ENCODE peak calls at places on chromosomes 13 and 19, in eight cellular contexts. One of them, this sample, is unnamed.

GRCh38 chr13:91375119-91375729 is 23.2 kb upstream of the GPC5 start:
- DNase-seq in midbrain: no peak
- DNase-seq in memory B cell: no peak
- DNase-seq in HEK293T: peak
- DNase-seq in mucosa of gallbladder: no peak
- DNase-seq in pons: no peak
- DNase-seq in sciatic nerve: no peak
- DNase-seq in activated T-cell treated with anti-CD3 and anti-CD28 coated beads, Interleukin-2, amount 50 U/mL, for 24 hours: no peak
- DNase-seq in this sample: no peak

GRCh38 chr13:79999601-80000000 is 341.3 kb downstream of the SPRY2 start:
- DNase-seq in midbrain: no peak
- DNase-seq in memory B cell: no peak
- DNase-seq in HEK293T: no peak
- DNase-seq in pons: no peak
- DNase-seq in sciatic nerve: no peak
- DNase-seq in activated T-cell treated with anti-CD3 and anti-CD28 coated beads, Interleukin-2, amount 50 U/mL, for 24 hours: no peak
- DNase-seq in mucosa of gallbladder: no peak
- DNase-seq in this sample: no peak

GRCh38 chr19:15161028-15161984 is 39.5 kb downstream of the NOTCH3 start:
- DNase-seq in memory B cell: no peak
- DNase-seq in pons: no peak
- DNase-seq in mucosa of gallbladder: no peak
- DNase-seq in sciatic nerve: no peak
- DNase-seq in HEK293T: peak
- DNase-seq in midbrain: no peak
- DNase-seq in activated T-cell treated with anti-CD3 and anti-CD28 coated beads, Interleukin-2, amount 50 U/mL, for 24 hours: no peak
- DNase-seq in this sample: peak

GRCh38 chr19:18932216-18932841 is 8.7 kb downstream of the HOMER3 start:
- DNase-seq in midbrain: peak
- DNase-seq in activated T-cell treated with anti-CD3 and anti-CD28 coated beads, Interleukin-2, amount 50 U/mL, for 24 hours: peak
- DNase-seq in sciatic nerve: peak
- DNase-seq in memory B cell: peak
- DNase-seq in mucosa of gallbladder: peak
- DNase-seq in pons: peak
- DNase-seq in HEK293T: peak
- DNase-seq in this sample: no peak

GRCh38 chr13:105442040-105442439 is 1093.4 kb downstream of the EFNB2 start:
- DNase-seq in HEK293T: no peak
- DNase-seq in mucosa of gallbladder: no peak
- DNase-seq in sciatic nerve: no peak
- DNase-seq in activated T-cell treated with anti-CD3 and anti-CD28 coated beads, Interleukin-2, amount 50 U/mL, for 24 hours: no peak
- DNase-seq in pons: no peak
- DNase-seq in memory B cell: no peak
- DNase-seq in midbrain: no peak
- DNase-seq in this sample: no peak

GRCh38 chr19:12794936-12795335 is 3.6 kb downstream of the JUNB start:
- DNase-seq in mucosa of gallbladder: no peak
- DNase-seq in HEK293T: no peak
- DNase-seq in sciatic nerve: no peak
- DNase-seq in midbrain: no peak
- DNase-seq in activated T-cell treated with anti-CD3 and anti-CD28 coated beads, Interleukin-2, amount 50 U/mL, for 24 hours: no peak
- DNase-seq in pons: no peak
- DNase-seq in memory B cell: no peak
- DNase-seq in this sample: no peak

GRCh38 chr19:29546583-29547190 is 20.9 kb downstream of the VSTM2B start:
- DNase-seq in pons: no peak
- DNase-seq in sciatic nerve: peak
- DNase-seq in memory B cell: no peak
- DNase-seq in midbrain: no peak
- DNase-seq in mucosa of gallbladder: no peak
- DNase-seq in HEK293T: no peak
- DNase-seq in activated T-cell treated with anti-CD3 and anti-CD28 coated beads, Interleukin-2, amount 50 U/mL, for 24 hours: no peak
- DNase-seq in this sample: no peak

GRCh38 chr19:37975071-37975470 is 68.1 kb downstream of the SIPA1L3 start:
- DNase-seq in pons: peak
- DNase-seq in memory B cell: no peak
- DNase-seq in activated T-cell treated with anti-CD3 and anti-CD28 coated beads, Interleukin-2, amount 50 U/mL, for 24 hours: no peak
- DNase-seq in sciatic nerve: peak
- DNase-seq in midbrain: no peak
- DNase-seq in HEK293T: no peak
- DNase-seq in mucosa of gallbladder: no peak
- DNase-seq in this sample: no peak

GRCh38 chr13:79541426-79542049 is 60.6 kb downstream of the NDFIP2 start:
- DNase-seq in memory B cell: no peak
- DNase-seq in midbrain: peak
- DNase-seq in mucosa of gallbladder: no peak
- DNase-seq in pons: peak
- DNase-seq in HEK293T: peak
- DNase-seq in activated T-cell treated with anti-CD3 and anti-CD28 coated beads, Interleukin-2, amount 50 U/mL, for 24 hours: no peak
- DNase-seq in sciatic nerve: no peak
- DNase-seq in this sample: peak

GRCh38 chr13:90872491-90873025 is 474.9 kb upstream of the MIR17HG start:
- DNase-seq in memory B cell: no peak
- DNase-seq in sciatic nerve: no peak
- DNase-seq in midbrain: no peak
- DNase-seq in mucosa of gallbladder: no peak
- DNase-seq in activated T-cell treated with anti-CD3 and anti-CD28 coated beads, Interleukin-2, amount 50 U/mL, for 24 hours: no peak
- DNase-seq in pons: no peak
- DNase-seq in HEK293T: no peak
- DNase-seq in this sample: no peak

GRCh38 chr13:74771964-74772363 is 637.8 kb upstream of the KLF12 start:
- DNase-seq in memory B cell: no peak
- DNase-seq in activated T-cell treated with anti-CD3 and anti-CD28 coated beads, Interleukin-2, amount 50 U/mL, for 24 hours: no peak
- DNase-seq in sciatic nerve: no peak
- DNase-seq in HEK293T: no peak
- DNase-seq in mucosa of gallbladder: no peak
- DNase-seq in midbrain: no peak
- DNase-seq in pons: no peak
- DNase-seq in this sample: no peak

GRCh38 chr19:43224855-43225253 is 19.4 kb upstream of the PSG4 start:
- DNase-seq in activated T-cell treated with anti-CD3 and anti-CD28 coated beads, Interleukin-2, amount 50 U/mL, for 24 hours: no peak
- DNase-seq in midbrain: no peak
- DNase-seq in HEK293T: no peak
- DNase-seq in memory B cell: no peak
- DNase-seq in mucosa of gallbladder: no peak
- DNase-seq in pons: no peak
- DNase-seq in sciatic nerve: no peak
- DNase-seq in this sample: no peak

GRCh38 chr19:35419046-35419445 is 29.0 kb upstream of the FFAR2 start:
- DNase-seq in pons: no peak
- DNase-seq in mucosa of gallbladder: no peak
- DNase-seq in memory B cell: no peak
- DNase-seq in activated T-cell treated with anti-CD3 and anti-CD28 coated beads, Interleukin-2, amount 50 U/mL, for 24 hours: no peak
- DNase-seq in sciatic nerve: no peak
- DNase-seq in midbrain: no peak
- DNase-seq in HEK293T: no peak
- DNase-seq in this sample: no peak

GRCh38 chr19:42175952-42176648 is 41.4 kb downstream of the DEDD2 start:
- DNase-seq in memory B cell: no peak
- DNase-seq in HEK293T: peak
- DNase-seq in activated T-cell treated with anti-CD3 and anti-CD28 coated beads, Interleukin-2, amount 50 U/mL, for 24 hours: peak
- DNase-seq in mucosa of gallbladder: no peak
- DNase-seq in midbrain: no peak
- DNase-seq in pons: no peak
- DNase-seq in sciatic nerve: no peak
- DNase-seq in this sample: no peak

GRCh38 chr19:2057484-2058469 is 6.7 kb upstream of the MKNK2 start:
- DNase-seq in sciatic nerve: peak
- DNase-seq in mucosa of gallbladder: no peak
- DNase-seq in activated T-cell treated with anti-CD3 and anti-CD28 coated beads, Interleukin-2, amount 50 U/mL, for 24 hours: no peak
- DNase-seq in memory B cell: no peak
- DNase-seq in pons: no peak
- DNase-seq in HEK293T: no peak
- DNase-seq in midbrain: no peak
- DNase-seq in this sample: no peak

GRCh38 chr19:35044317-35045117 is 3.0 kb downstream of the HPN start:
- DNase-seq in activated T-cell treated with anti-CD3 and anti-CD28 coated beads, Interleukin-2, amount 50 U/mL, for 24 hours: peak
- DNase-seq in midbrain: peak
- DNase-seq in mucosa of gallbladder: no peak
- DNase-seq in HEK293T: peak
- DNase-seq in sciatic nerve: no peak
- DNase-seq in pons: peak
- DNase-seq in memory B cell: peak
- DNase-seq in this sample: peak

GRCh38 chr13:51091839-51092238 is 19.2 kb downstream of the C13orf42 start:
- DNase-seq in HEK293T: no peak
- DNase-seq in mucosa of gallbladder: no peak
- DNase-seq in memory B cell: no peak
- DNase-seq in sciatic nerve: no peak
- DNase-seq in activated T-cell treated with anti-CD3 and anti-CD28 coated beads, Interleukin-2, amount 50 U/mL, for 24 hours: no peak
- DNase-seq in pons: no peak
- DNase-seq in midbrain: no peak
- DNase-seq in this sample: no peak

GRCh38 chr19:38115264-38115802 is 108.7 kb downstream of the DPF1 start:
- DNase-seq in pons: no peak
- DNase-seq in activated T-cell treated with anti-CD3 and anti-CD28 coated beads, Interleukin-2, amount 50 U/mL, for 24 hours: no peak
- DNase-seq in mucosa of gallbladder: no peak
- DNase-seq in memory B cell: no peak
- DNase-seq in HEK293T: no peak
- DNase-seq in sciatic nerve: no peak
- DNase-seq in midbrain: no peak
- DNase-seq in this sample: no peak

GRCh38 chr13:48542581-48543341 is 9.9 kb upstream of the RCBTB2 start:
- DNase-seq in mucosa of gallbladder: peak
- DNase-seq in HEK293T: no peak
- DNase-seq in sciatic nerve: peak
- DNase-seq in memory B cell: no peak
- DNase-seq in pons: peak
- DNase-seq in activated T-cell treated with anti-CD3 and anti-CD28 coated beads, Interleukin-2, amount 50 U/mL, for 24 hours: no peak
- DNase-seq in midbrain: peak
- DNase-seq in this sample: peak

GRCh38 chr13:111927181-111927540 is 139.8 kb upstream of the SOX1 start:
- DNase-seq in memory B cell: no peak
- DNase-seq in sciatic nerve: no peak
- DNase-seq in mucosa of gallbladder: no peak
- DNase-seq in activated T-cell treated with anti-CD3 and anti-CD28 coated beads, Interleukin-2, amount 50 U/mL, for 24 hours: no peak
- DNase-seq in HEK293T: no peak
- DNase-seq in pons: no peak
- DNase-seq in midbrain: no peak
- DNase-seq in this sample: no peak

GRCh38 chr19:4053423-4054324 is 13.0 kb downstream of the ZBTB7A start:
- DNase-seq in sciatic nerve: no peak
- DNase-seq in HEK293T: no peak
- DNase-seq in midbrain: no peak
- DNase-seq in pons: no peak
- DNase-seq in mucosa of gallbladder: no peak
- DNase-seq in memory B cell: no peak
- DNase-seq in activated T-cell treated with anti-CD3 and anti-CD28 coated beads, Interleukin-2, amount 50 U/mL, for 24 hours: no peak
- DNase-seq in this sample: no peak

GRCh38 chr13:53782400-53783030 is 753.9 kb downstream of the OLFM4 start:
- DNase-seq in mucosa of gallbladder: peak
- DNase-seq in memory B cell: peak
- DNase-seq in activated T-cell treated with anti-CD3 and anti-CD28 coated beads, Interleukin-2, amount 50 U/mL, for 24 hours: no peak
- DNase-seq in midbrain: peak
- DNase-seq in pons: peak
- DNase-seq in sciatic nerve: no peak
- DNase-seq in HEK293T: peak
- DNase-seq in this sample: peak

GRCh38 chr13:85519363-85519762 is 279.9 kb downstream of the SLITRK6 start:
- DNase-seq in memory B cell: no peak
- DNase-seq in HEK293T: no peak
- DNase-seq in activated T-cell treated with anti-CD3 and anti-CD28 coated beads, Interleukin-2, amount 50 U/mL, for 24 hours: no peak
- DNase-seq in midbrain: no peak
- DNase-seq in sciatic nerve: no peak
- DNase-seq in pons: no peak
- DNase-seq in mucosa of gallbladder: no peak
- DNase-seq in this sample: no peak

GRCh38 chr19:18086590-18087138 is at the start of gene IL12RB1:
- DNase-seq in pons: no peak
- DNase-seq in memory B cell: no peak
- DNase-seq in midbrain: peak
- DNase-seq in activated T-cell treated with anti-CD3 and anti-CD28 coated beads, Interleukin-2, amount 50 U/mL, for 24 hours: peak
- DNase-seq in mucosa of gallbladder: no peak
- DNase-seq in sciatic nerve: no peak
- DNase-seq in HEK293T: no peak
- DNase-seq in this sample: no peak

GRCh38 chr19:38309615-38310278 is 5.7 kb downstream of the C19orf33 start:
- DNase-seq in mucosa of gallbladder: no peak
- DNase-seq in midbrain: no peak
- DNase-seq in sciatic nerve: no peak
- DNase-seq in HEK293T: no peak
- DNase-seq in pons: no peak
- DNase-seq in activated T-cell treated with anti-CD3 and anti-CD28 coated beads, Interleukin-2, amount 50 U/mL, for 24 hours: no peak
- DNase-seq in memory B cell: no peak
- DNase-seq in this sample: no peak

GRCh38 chr19:41000310-41000737 is 9.2 kb downstream of the CYP2B6 start:
- DNase-seq in memory B cell: no peak
- DNase-seq in activated T-cell treated with anti-CD3 and anti-CD28 coated beads, Interleukin-2, amount 50 U/mL, for 24 hours: no peak
- DNase-seq in HEK293T: no peak
- DNase-seq in pons: no peak
- DNase-seq in mucosa of gallbladder: peak
- DNase-seq in midbrain: no peak
- DNase-seq in sciatic nerve: no peak
- DNase-seq in this sample: peak

GRCh38 chr13:82147526-82147925 is 1734.7 kb downstream of the SLITRK1 start:
- DNase-seq in memory B cell: no peak
- DNase-seq in activated T-cell treated with anti-CD3 and anti-CD28 coated beads, Interleukin-2, amount 50 U/mL, for 24 hours: no peak
- DNase-seq in sciatic nerve: no peak
- DNase-seq in pons: no peak
- DNase-seq in HEK293T: no peak
- DNase-seq in midbrain: no peak
- DNase-seq in mucosa of gallbladder: no peak
- DNase-seq in this sample: no peak

GRCh38 chr13:113088691-113089020 is 16.9 kb upstream of the F7 start:
- DNase-seq in memory B cell: no peak
- DNase-seq in pons: no peak
- DNase-seq in midbrain: no peak
- DNase-seq in sciatic nerve: no peak
- DNase-seq in HEK293T: no peak
- DNase-seq in activated T-cell treated with anti-CD3 and anti-CD28 coated beads, Interleukin-2, amount 50 U/mL, for 24 hours: no peak
- DNase-seq in mucosa of gallbladder: no peak
- DNase-seq in this sample: no peak

GRCh38 chr19:7450243-7451223 is 38.3 kb downstream of the PEX11G start:
- DNase-seq in HEK293T: no peak
- DNase-seq in memory B cell: no peak
- DNase-seq in activated T-cell treated with anti-CD3 and anti-CD28 coated beads, Interleukin-2, amount 50 U/mL, for 24 hours: no peak
- DNase-seq in mucosa of gallbladder: no peak
- DNase-seq in midbrain: no peak
- DNase-seq in pons: peak
- DNase-seq in sciatic nerve: no peak
- DNase-seq in this sample: no peak

GRCh38 chr13:99312493-99312883 is 5.3 kb upstream of the GPR183 start:
- DNase-seq in activated T-cell treated with anti-CD3 and anti-CD28 coated beads, Interleukin-2, amount 50 U/mL, for 24 hours: no peak
- DNase-seq in mucosa of gallbladder: peak
- DNase-seq in memory B cell: no peak
- DNase-seq in HEK293T: no peak
- DNase-seq in midbrain: peak
- DNase-seq in pons: peak
- DNase-seq in sciatic nerve: peak
- DNase-seq in this sample: no peak